ENCODE peak calls at places on chromosomes 2 and 18, in five cellular contexts. H, D, Z, S and Y are unnamed samples.

GRCh38 chr2:234842753-234843152 is 109.1 kb upstream of the SH3BP4 start:
- DNase-seq in H (no peak), D (no peak), Z (no peak), S (no peak), Y (no peak)

GRCh38 chr2:61177727-61178549 is 15.9 kb downstream of the C2orf74 start:
- DNase-seq in H (peak), D (peak), Z (peak), S (no peak), Y (no peak)

GRCh38 chr18:32911660-32912284 is 138.9 kb upstream of the KLHL14 start:
- DNase-seq in H (no peak), D (no peak), Z (no peak), S (peak), Y (no peak)

GRCh38 chr2:9914384-9915065 is 37.0 kb upstream of the GRHL1 start:
- DNase-seq in H (no peak), D (peak), Z (peak), S (peak), Y (no peak)

GRCh38 chr2:149832256-149832655 is 244.7 kb upstream of the MMADHC start:
- DNase-seq in H (no peak), D (peak), Z (no peak), S (no peak), Y (no peak)

GRCh38 chr2:25672500-25673169 is 742 bp downstream of the DTNB start:
- DNase-seq in H (no peak), D (peak), Z (peak), S (no peak), Y (no peak)

GRCh38 chr2:232609607-232610006 is 23.8 kb upstream of the EFHD1 start:
- DNase-seq in H (no peak), D (no peak), Z (no peak), S (no peak), Y (no peak)

GRCh38 chr2:100786297-100786658 is 33.7 kb upstream of the NPAS2 start:
- DNase-seq in H (no peak), D (no peak), Z (no peak), S (peak), Y (no peak)

GRCh38 chr18:77899972-77900754 is 650.5 kb downstream of the GALR1 start:
- DNase-seq in H (no peak), D (peak), Z (peak), S (no peak), Y (peak)

GRCh38 chr2:233831011-233831721 is 23.2 kb downstream of the HJURP start:
- DNase-seq in H (peak), D (no peak), Z (no peak), S (no peak), Y (no peak)

GRCh38 chr2:219571311-219572236 is at the start of gene OBSL1:
- DNase-seq in H (peak), D (no peak), Z (no peak), S (peak), Y (no peak)

GRCh38 chr18:31325051-31325450 is 7.1 kb downstream of the DSG1 start:
- DNase-seq in H (no peak), D (no peak), Z (no peak), S (peak), Y (no peak)

GRCh38 chr2:36964496-36965058 is 1.8 kb downstream of the STRN start:
- DNase-seq in H (no peak), D (no peak), Z (no peak), S (no peak), Y (no peak)

GRCh38 chr2:32947484-32948143 is 861 bp downstream of the LTBP1 start:
- DNase-seq in H (no peak), D (peak), Z (peak), S (no peak), Y (no peak)

GRCh38 chr2:233817995-233818638 is 36.2 kb downstream of the HJURP start:
- DNase-seq in H (peak), D (no peak), Z (no peak), S (no peak), Y (no peak)

GRCh38 chr2:239328306-239329191 is 72.3 kb downstream of the HDAC4 start:
- DNase-seq in H (peak), D (no peak), Z (no peak), S (no peak), Y (no peak)